ENCODE peak calls at places on chromosomes 2 and 18, in four cellular contexts. One of them, this sample, is unnamed.

GRCh38 chr2:112216158-112216557 is 38.7 kb downstream of the ZC3H8 start:
- DNase-seq in NCI-H1092 treated with DMSO at 0.1 percent for 48 hours: no peak
- DNase-seq in epithelial cell of esophagus: peak
- DNase-seq in NAMALWA: no peak
- DNase-seq in this sample: peak

GRCh38 chr18:74190086-74190485 is 41.8 kb downstream of the TIMM21 start:
- DNase-seq in NCI-H1092 treated with DMSO at 0.1 percent for 48 hours: no peak
- DNase-seq in epithelial cell of esophagus: no peak
- DNase-seq in NAMALWA: no peak
- DNase-seq in this sample: peak

GRCh38 chr2:108444941-108445840 is 3.8 kb upstream of the GCC2 start:
- DNase-seq in NCI-H1092 treated with DMSO at 0.1 percent for 48 hours: no peak
- DNase-seq in epithelial cell of esophagus: peak
- DNase-seq in NAMALWA: no peak
- DNase-seq in this sample: peak

GRCh38 chr2:30680121-30680520 is 127.1 kb downstream of the CAPN13 start:
- DNase-seq in NCI-H1092 treated with DMSO at 0.1 percent for 48 hours: no peak
- DNase-seq in epithelial cell of esophagus: no peak
- DNase-seq in NAMALWA: no peak
- DNase-seq in this sample: no peak

GRCh38 chr2:65438137-65438899 is 5.9 kb upstream of the SPRED2 start:
- DNase-seq in NCI-H1092 treated with DMSO at 0.1 percent for 48 hours: no peak
- DNase-seq in epithelial cell of esophagus: no peak
- DNase-seq in NAMALWA: no peak
- DNase-seq in this sample: no peak

GRCh38 chr2:54318810-54319209 is 62.8 kb upstream of the TSPYL6 start:
- DNase-seq in NCI-H1092 treated with DMSO at 0.1 percent for 48 hours: no peak
- DNase-seq in epithelial cell of esophagus: no peak
- DNase-seq in NAMALWA: no peak
- DNase-seq in this sample: no peak

GRCh38 chr2:26922638-26923466 is 47.6 kb upstream of the MAPRE3 start:
- DNase-seq in NCI-H1092 treated with DMSO at 0.1 percent for 48 hours: peak
- DNase-seq in epithelial cell of esophagus: peak
- DNase-seq in NAMALWA: peak
- DNase-seq in this sample: peak

GRCh38 chr2:177667626-177668025 is 275.1 kb downstream of the AGPS start:
- DNase-seq in NCI-H1092 treated with DMSO at 0.1 percent for 48 hours: no peak
- DNase-seq in epithelial cell of esophagus: peak
- DNase-seq in NAMALWA: no peak
- DNase-seq in this sample: no peak

GRCh38 chr18:74290831-74291770 is 662 bp downstream of the CYB5A start:
- DNase-seq in NCI-H1092 treated with DMSO at 0.1 percent for 48 hours: no peak
- DNase-seq in epithelial cell of esophagus: peak
- DNase-seq in NAMALWA: no peak
- DNase-seq in this sample: no peak

GRCh38 chr2:20049631-20050030 is 1.8 kb downstream of the LAPTM4A start:
- DNase-seq in NCI-H1092 treated with DMSO at 0.1 percent for 48 hours: no peak
- DNase-seq in epithelial cell of esophagus: peak
- DNase-seq in NAMALWA: peak
- DNase-seq in this sample: peak

GRCh38 chr2:227033471-227034148 is 130.4 kb downstream of the COL4A4 start:
- DNase-seq in NCI-H1092 treated with DMSO at 0.1 percent for 48 hours: peak
- DNase-seq in epithelial cell of esophagus: peak
- DNase-seq in NAMALWA: peak
- DNase-seq in this sample: peak

GRCh38 chr2:32357545-32358482 is 991 bp downstream of the BIRC6 start:
- DNase-seq in NCI-H1092 treated with DMSO at 0.1 percent for 48 hours: peak
- DNase-seq in epithelial cell of esophagus: peak
- DNase-seq in NAMALWA: peak
- DNase-seq in this sample: peak

GRCh38 chr2:186575302-186575701 is 14.6 kb upstream of the ITGAV start:
- DNase-seq in NCI-H1092 treated with DMSO at 0.1 percent for 48 hours: no peak
- DNase-seq in epithelial cell of esophagus: peak
- DNase-seq in NAMALWA: no peak
- DNase-seq in this sample: peak

GRCh38 chr2:42878581-42878980 is 86.2 kb upstream of the HAAO start:
- DNase-seq in NCI-H1092 treated with DMSO at 0.1 percent for 48 hours: no peak
- DNase-seq in epithelial cell of esophagus: no peak
- DNase-seq in NAMALWA: no peak
- DNase-seq in this sample: peak

GRCh38 chr2:42216712-42217111 is 47.6 kb downstream of the EML4 start:
- DNase-seq in NCI-H1092 treated with DMSO at 0.1 percent for 48 hours: no peak
- DNase-seq in epithelial cell of esophagus: peak
- DNase-seq in NAMALWA: no peak
- DNase-seq in this sample: peak

GRCh38 chr18:35577045-35577848 is 4.3 kb upstream of the GALNT1 start:
- DNase-seq in NCI-H1092 treated with DMSO at 0.1 percent for 48 hours: no peak
- DNase-seq in epithelial cell of esophagus: peak
- DNase-seq in NAMALWA: no peak
- DNase-seq in this sample: no peak

GRCh38 chr2:2974982-2975381 is 402.6 kb downstream of the EIPR1 start:
- DNase-seq in NCI-H1092 treated with DMSO at 0.1 percent for 48 hours: no peak
- DNase-seq in epithelial cell of esophagus: no peak
- DNase-seq in NAMALWA: no peak
- DNase-seq in this sample: no peak

GRCh38 chr2:16149349-16150243 is 209.2 kb downstream of the MYCN start:
- DNase-seq in NCI-H1092 treated with DMSO at 0.1 percent for 48 hours: no peak
- DNase-seq in epithelial cell of esophagus: no peak
- DNase-seq in NAMALWA: no peak
- DNase-seq in this sample: no peak

GRCh38 chr2:69774984-69775982 is 33.3 kb downstream of the ANXA4 start:
- DNase-seq in NCI-H1092 treated with DMSO at 0.1 percent for 48 hours: no peak
- DNase-seq in epithelial cell of esophagus: no peak
- DNase-seq in NAMALWA: no peak
- DNase-seq in this sample: peak

GRCh38 chr2:235445116-235445515 is 48.7 kb upstream of the AGAP1 start:
- DNase-seq in NCI-H1092 treated with DMSO at 0.1 percent for 48 hours: no peak
- DNase-seq in epithelial cell of esophagus: no peak
- DNase-seq in NAMALWA: no peak
- DNase-seq in this sample: no peak

GRCh38 chr2:73249636-73250035 is 15.5 kb downstream of the CCT7 start:
- DNase-seq in NCI-H1092 treated with DMSO at 0.1 percent for 48 hours: no peak
- DNase-seq in epithelial cell of esophagus: no peak
- DNase-seq in NAMALWA: no peak
- DNase-seq in this sample: no peak

GRCh38 chr18:57107141-57107832 is 39.6 kb upstream of the BOD1L2 start:
- DNase-seq in NCI-H1092 treated with DMSO at 0.1 percent for 48 hours: peak
- DNase-seq in epithelial cell of esophagus: peak
- DNase-seq in NAMALWA: peak
- DNase-seq in this sample: peak

GRCh38 chr2:173354073-173354600 is 535 bp upstream of the CDCA7 start:
- DNase-seq in NCI-H1092 treated with DMSO at 0.1 percent for 48 hours: no peak
- DNase-seq in epithelial cell of esophagus: no peak
- DNase-seq in NAMALWA: peak
- DNase-seq in this sample: no peak

GRCh38 chr2:150167711-150168110 is 319.8 kb downstream of the RND3 start:
- DNase-seq in NCI-H1092 treated with DMSO at 0.1 percent for 48 hours: no peak
- DNase-seq in epithelial cell of esophagus: peak
- DNase-seq in NAMALWA: no peak
- DNase-seq in this sample: peak

GRCh38 chr2:129741623-129742022 is 237.8 kb upstream of the RAB6C start:
- DNase-seq in NCI-H1092 treated with DMSO at 0.1 percent for 48 hours: no peak
- DNase-seq in epithelial cell of esophagus: no peak
- DNase-seq in NAMALWA: no peak
- DNase-seq in this sample: no peak

GRCh38 chr2:131008967-131009366 is 84.3 kb downstream of the FAM168B start:
- DNase-seq in NCI-H1092 treated with DMSO at 0.1 percent for 48 hours: no peak
- DNase-seq in epithelial cell of esophagus: no peak
- DNase-seq in NAMALWA: no peak
- DNase-seq in this sample: no peak

GRCh38 chr2:81093031-81093430 is 788.5 kb upstream of the LRRTM1 start:
- DNase-seq in NCI-H1092 treated with DMSO at 0.1 percent for 48 hours: no peak
- DNase-seq in epithelial cell of esophagus: no peak
- DNase-seq in NAMALWA: no peak
- DNase-seq in this sample: no peak

GRCh38 chr18:27662537-27662936 is 477.4 kb upstream of the CHST9 start:
- DNase-seq in NCI-H1092 treated with DMSO at 0.1 percent for 48 hours: no peak
- DNase-seq in epithelial cell of esophagus: no peak
- DNase-seq in NAMALWA: no peak
- DNase-seq in this sample: no peak

GRCh38 chr2:54239427-54239826 is 16.6 kb downstream of the TSPYL6 start:
- DNase-seq in NCI-H1092 treated with DMSO at 0.1 percent for 48 hours: no peak
- DNase-seq in epithelial cell of esophagus: no peak
- DNase-seq in NAMALWA: no peak
- DNase-seq in this sample: peak

GRCh38 chr2:139876964-139877363 is 1096.8 kb upstream of the NXPH2 start:
- DNase-seq in NCI-H1092 treated with DMSO at 0.1 percent for 48 hours: no peak
- DNase-seq in epithelial cell of esophagus: no peak
- DNase-seq in NAMALWA: no peak
- DNase-seq in this sample: no peak

GRCh38 chr2:133977385-133977784 is 276.5 kb upstream of the MGAT5 start:
- DNase-seq in NCI-H1092 treated with DMSO at 0.1 percent for 48 hours: no peak
- DNase-seq in epithelial cell of esophagus: no peak
- DNase-seq in NAMALWA: no peak
- DNase-seq in this sample: no peak

GRCh38 chr2:201275069-201275468 is 14.7 kb downstream of the CASP8 start:
- DNase-seq in NCI-H1092 treated with DMSO at 0.1 percent for 48 hours: no peak
- DNase-seq in epithelial cell of esophagus: no peak
- DNase-seq in NAMALWA: no peak
- DNase-seq in this sample: no peak

GRCh38 chr2:9892236-9892635 is 49.0 kb downstream of the TAF1B start:
- DNase-seq in NCI-H1092 treated with DMSO at 0.1 percent for 48 hours: no peak
- DNase-seq in epithelial cell of esophagus: peak
- DNase-seq in NAMALWA: no peak
- DNase-seq in this sample: no peak

GRCh38 chr2:96874099-96874831 is 4.4 kb upstream of the SEMA4C start:
- DNase-seq in NCI-H1092 treated with DMSO at 0.1 percent for 48 hours: no peak
- DNase-seq in epithelial cell of esophagus: peak
- DNase-seq in NAMALWA: no peak
- DNase-seq in this sample: no peak

This sample was measured in choroid plexus epithelial cell.